ENCODE peak calls at places on chromosomes 6 and 20, in five cellular contexts. L, U, W, E and D are unnamed samples.

GRCh38 chr20:376750-377149 is 3.8 kb upstream of the TRIB3 start:
- DNase-seq in E (no peak), L (no peak), W (no peak), U (no peak), D (no peak)

GRCh38 chr20:52493177-52493711 is 301.7 kb upstream of the ZFP64 start:
- DNase-seq in U (peak), L (no peak), W (no peak), E (no peak), D (no peak)

GRCh38 chr6:43124481-43124880 is 46.6 kb upstream of the SRF start:
- DNase-seq in L (no peak), U (no peak), W (no peak), E (no peak), D (no peak)

GRCh38 chr20:51310216-51310615 is 232.3 kb downstream of the NFATC2 start:
- DNase-seq in W (no peak), L (no peak), E (no peak), U (no peak), D (no peak)

GRCh38 chr6:51021171-51021570 is 202.5 kb downstream of the TFAP2B start:
- DNase-seq in U (no peak), E (no peak), W (no peak), L (no peak), D (no peak)

GRCh38 chr6:42326248-42326647 is 108.6 kb upstream of the MRPS10 start:
- DNase-seq in L (no peak), W (no peak), E (no peak), U (no peak), D (no peak)

GRCh38 chr6:47181681-47182080 is 128.0 kb downstream of the TNFRSF21 start:
- DNase-seq in W (no peak), L (peak), E (no peak), U (no peak), D (no peak)

GRCh38 chr6:11262231-11262630 is 29.8 kb upstream of the NEDD9 start:
- DNase-seq in L (no peak), E (no peak), U (peak), W (no peak), D (no peak)

GRCh38 chr20:34528921-34529297 is 12.7 kb downstream of the DYNLRB1 start:
- DNase-seq in E (no peak), W (peak), U (no peak), L (peak), D (no peak)

GRCh38 chr6:46323966-46324622 is 153.3 kb upstream of the ENPP5 start:
- DNase-seq in U (no peak), W (no peak), L (no peak), E (no peak), D (no peak)

GRCh38 chr6:100163035-100163434 is 169.0 kb upstream of the MCHR2 start:
- DNase-seq in U (no peak), W (no peak), E (no peak), L (no peak), D (no peak)

GRCh38 chr20:53216856-53217576 is 244.9 kb downstream of the TSHZ2 start:
- DNase-seq in E (peak), W (peak), U (peak), L (peak), D (no peak)

GRCh38 chr6:15246217-15247211 is 645 bp downstream of the JARID2 start:
- DNase-seq in L (no peak), W (no peak), U (no peak), E (no peak), D (no peak)

GRCh38 chr6:156618600-156619205 is 158.5 kb upstream of the ARID1B start:
- DNase-seq in U (peak), L (peak), W (no peak), E (no peak), D (no peak)

GRCh38 chr20:48189177-48189576 is 403.9 kb upstream of the SULF2 start:
- DNase-seq in E (no peak), L (no peak), W (no peak), U (peak), D (no peak)

GRCh38 chr6:44976677-44977405 is 351.3 kb upstream of the RUNX2 start:
- DNase-seq in W (no peak), L (no peak), U (peak), E (no peak), D (no peak)

GRCh38 chr6:150584596-150584995 is 15.1 kb upstream of the PLEKHG1 start:
- DNase-seq in L (no peak), W (no peak), U (no peak), E (no peak), D (no peak)

GRCh38 chr6:109242029-109242428 is 140.2 kb downstream of the CD164 start:
- DNase-seq in E (no peak), L (peak), U (no peak), W (no peak), D (no peak)

GRCh38 chr20:30811896-30812671 is 445.4 kb upstream of the DEFB115 start:
- DNase-seq in W (peak), U (peak), L (no peak), E (no peak), D (peak)

GRCh38 chr6:144543006-144543871 is 258.1 kb downstream of the UTRN start:
- DNase-seq in W (no peak), E (no peak), L (no peak), U (peak), D (no peak)

GRCh38 chr6:138035070-138035469 is 72.1 kb downstream of the PERP start:
- DNase-seq in E (no peak), W (no peak), U (no peak), L (no peak), D (no peak)

GRCh38 chr20:63547484-63548480 is at the start of gene SRMS:
- DNase-seq in E (no peak), W (no peak), L (peak), U (no peak), D (no peak)

GRCh38 chr6:88238065-88238464 is 71.9 kb upstream of the CNR1 start:
- DNase-seq in W (no peak), U (peak), L (peak), E (no peak), D (no peak)

GRCh38 chr6:75381878-75382633 is 97.5 kb upstream of the TMEM30A start:
- DNase-seq in L (no peak), W (no peak), E (no peak), U (peak), D (no peak)

GRCh38 chr6:40436685-40437604 is 150.2 kb downstream of the LRFN2 start:
- DNase-seq in E (no peak), L (no peak), U (peak), W (no peak), D (no peak)

GRCh38 chr6:91659881-91660280 is 1073.0 kb upstream of the MAP3K7 start:
- DNase-seq in L (peak), E (no peak), U (no peak), W (no peak), D (no peak)

GRCh38 chr20:62908971-62909791 is 17.1 kb downstream of the DIDO1 start:
- DNase-seq in L (no peak), U (no peak), E (no peak), W (no peak), D (no peak)

GRCh38 chr6:111714403-111715270 is 109.0 kb upstream of the TRAF3IP2 start:
- DNase-seq in L (no peak), U (no peak), E (no peak), W (no peak), D (no peak)

GRCh38 chr6:136791296-136792065 is 796 bp downstream of the MAP3K5 start:
- DNase-seq in W (peak), U (peak), E (peak), L (peak), D (peak)

GRCh38 chr6:35297541-35298481 is at the start of gene DEF6:
- DNase-seq in L (peak), U (peak), E (peak), W (peak), D (no peak)

GRCh38 chr6:70669133-70669532 is 1.4 kb downstream of the SMAP1 start:
- DNase-seq in U (peak), E (no peak), L (no peak), W (no peak), D (no peak)

GRCh38 chr20:41198443-41198842 is 61.1 kb downstream of the PLCG1 start:
- DNase-seq in W (no peak), U (no peak), L (no peak), E (no peak), D (no peak)

GRCh38 chr6:51077967-51078518 is 259.4 kb downstream of the TFAP2B start:
- DNase-seq in E (no peak), W (no peak), U (no peak), L (no peak), D (no peak)

GRCh38 chr20:3818155-3819151 is 1.9 kb upstream of the AP5S1 start:
- DNase-seq in E (no peak), W (peak), U (peak), L (peak), D (no peak)

GRCh38 chr6:93272201-93272600 is 147.2 kb downstream of the EPHA7 start:
- DNase-seq in L (no peak), U (no peak), E (no peak), W (no peak), D (no peak)

GRCh38 chr6:37100740-37101139 is 69.2 kb upstream of the PIM1 start:
- DNase-seq in E (no peak), U (no peak), W (no peak), L (no peak), D (no peak)

GRCh38 chr6:14985366-14985765 is 260.5 kb upstream of the JARID2 start:
- DNase-seq in L (no peak), U (no peak), W (no peak), E (no peak), D (no peak)

GRCh38 chr20:37749185-37749584 is 55.4 kb downstream of the CTNNBL1 start:
- DNase-seq in W (no peak), U (no peak), E (no peak), L (no peak), D (no peak)

GRCh38 chr6:130513770-130514169 is 148.0 kb downstream of the TMEM200A start:
- DNase-seq in W (no peak), E (peak), L (no peak), U (peak), D (no peak)

GRCh38 chr6:130517444-130517931 is 151.7 kb downstream of the TMEM200A start:
- DNase-seq in W (no peak), U (peak), L (no peak), E (no peak), D (no peak)

GRCh38 chr6:130515306-130515705 is 149.5 kb downstream of the TMEM200A start:
- DNase-seq in U (peak), L (no peak), E (no peak), W (no peak), D (no peak)

GRCh38 chr6:130518588-130518987 is 152.8 kb downstream of the TMEM200A start:
- DNase-seq in U (peak), E (no peak), W (no peak), L (no peak), D (no peak)

GRCh38 chr6:130516604-130517003 is 150.8 kb downstream of the TMEM200A start:
- DNase-seq in E (no peak), L (no peak), U (no peak), W (no peak), D (no peak)
- H3K27ac ChIP-seq in E (no peak), L (no peak), U (no peak), W (no peak), D (no peak)

GRCh38 chr6:33764036-33764435 is 17.3 kb upstream of the IP6K3 start:
- DNase-seq in E (no peak), L (no peak), W (no peak), U (no peak), D (no peak)

GRCh38 chr6:33761581-33761921 is 14.8 kb upstream of the IP6K3 start:
- DNase-seq in L (no peak), E (no peak), W (no peak), U (no peak), D (no peak)

GRCh38 chr6:33763483-33763882 is 16.8 kb upstream of the IP6K3 start:
- DNase-seq in E (no peak), L (no peak), U (no peak), W (no peak), D (no peak)

GRCh38 chr6:33762713-33763112 is 16.0 kb upstream of the IP6K3 start:
- DNase-seq in W (no peak), E (no peak), L (no peak), U (no peak), D (no peak)

GRCh38 chr6:33761922-33762629 is 15.4 kb upstream of the IP6K3 start:
- DNase-seq in L (peak), U (no peak), E (no peak), W (peak), D (no peak)
- TF ChIP-seq CTCF in L (peak), U (peak), E (no peak), W (peak), D (no peak)

GRCh38 chr20:61755971-61756421 is 309.7 kb downstream of the TAF4 start:
- DNase-seq in E (no peak), W (no peak), L (no peak), U (no peak), D (no peak)

GRCh38 chr20:61757678-61758555 is 307.8 kb downstream of the TAF4 start:
- DNase-seq in U (peak), L (no peak), E (no peak), W (no peak), D (no peak)

GRCh38 chr20:61756966-61757677 is 308.6 kb downstream of the TAF4 start:
- DNase-seq in L (no peak), E (no peak), U (no peak), W (no peak), D (no peak)

GRCh38 chr20:61754976-61755778 is 310.5 kb downstream of the TAF4 start:
- DNase-seq in U (no peak), L (no peak), E (no peak), W (no peak), D (no peak)

GRCh38 chr20:61756446-61756845 is 309.2 kb downstream of the TAF4 start:
- DNase-seq in L (no peak), E (no peak), W (no peak), U (no peak), D (no peak)
- H3K4me3 ChIP-seq in L (no peak), E (no peak), W (no peak), U (no peak), D (no peak)

GRCh38 chr6:83708546-83708969 is 343 bp downstream of the SNAP91 start:
- DNase-seq in E (no peak), L (no peak), W (no peak), U (peak), D (no peak)
- H3K27ac ChIP-seq in E (no peak), L (no peak), W (no peak), U (no peak), D (peak)

DNA sequence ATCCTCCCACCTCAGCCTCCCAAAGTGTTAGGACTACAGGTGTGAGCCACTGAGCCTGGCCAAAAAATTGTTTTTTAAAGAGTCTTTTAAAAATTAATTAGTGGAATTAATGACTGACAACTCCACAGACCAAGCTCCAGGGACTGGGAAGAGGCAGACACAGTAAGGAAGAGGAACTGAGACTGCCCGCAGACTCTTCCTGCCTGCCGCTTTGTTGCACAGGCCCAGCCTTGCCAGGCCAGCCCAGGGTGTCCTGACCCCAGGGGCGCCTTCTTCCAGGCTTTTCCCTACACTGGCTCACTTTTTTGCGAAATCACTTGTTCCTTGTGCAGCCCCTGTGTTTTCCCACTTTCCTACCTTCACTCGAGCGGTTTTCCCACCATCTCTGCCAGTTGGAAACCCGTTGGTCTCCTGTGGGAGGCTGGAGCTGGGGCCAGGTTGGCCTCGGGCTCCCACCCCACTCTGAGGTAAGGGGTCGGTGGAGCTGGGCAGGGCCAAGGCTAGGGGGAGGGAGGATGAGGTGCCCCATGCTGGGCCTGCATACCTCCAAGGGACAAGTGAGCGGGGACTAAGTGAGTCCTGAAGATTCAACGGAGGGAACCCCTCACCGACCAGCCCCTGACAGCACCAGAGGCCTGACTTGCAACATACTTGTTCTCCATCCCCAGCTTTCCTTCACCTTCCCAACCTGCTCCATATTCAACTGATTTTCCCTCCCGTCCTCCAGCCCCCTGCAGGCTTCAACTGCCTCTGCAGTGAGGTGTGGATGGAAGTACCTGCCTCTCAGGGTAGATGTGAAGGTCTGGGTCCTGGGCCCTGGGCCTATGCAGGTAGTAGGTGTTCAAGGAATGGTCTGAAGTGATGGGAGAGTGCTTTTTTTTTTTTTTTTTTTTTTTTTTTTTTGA is 23.5 kb upstream of the SMIM29 start:
- DNase-seq in L (no peak), E (no peak), U (no peak), W (peak), D (no peak)
- TF ChIP-seq CTCF in L (no peak), E (no peak), U (no peak), W (no peak), D (no peak)

DNA sequence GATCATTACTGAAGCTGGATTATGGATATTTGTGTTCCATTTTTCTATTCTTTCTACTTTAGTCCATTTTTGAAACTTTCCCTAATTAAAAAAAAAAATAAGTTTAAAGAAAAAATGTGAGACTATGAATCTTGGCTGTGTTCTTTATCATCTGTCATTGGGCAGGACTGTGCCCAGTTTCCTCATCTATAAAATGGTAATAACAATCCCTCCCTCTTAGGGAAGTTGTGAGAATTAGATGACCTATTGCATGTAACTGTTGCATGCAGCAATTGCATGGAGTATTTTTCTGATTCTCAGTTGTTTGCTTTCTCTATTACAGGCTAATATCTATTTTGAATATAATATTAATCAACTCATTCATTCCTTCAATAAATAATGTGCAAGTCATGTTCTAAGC is 108.2 kb upstream of the LOC128125822 start:
- DNase-seq in W (no peak), L (no peak), U (no peak), E (no peak), D (no peak)
- H3K4me3 ChIP-seq in W (no peak), L (no peak), U (no peak), E (no peak), D (no peak)

GRCh38 chr20:58571341-58571941 is 56.2 kb upstream of the APCDD1L start:
- DNase-seq in W (no peak), U (no peak), E (no peak), L (no peak), D (no peak)

GRCh38 chr20:58571942-58572666 is 56.9 kb upstream of the APCDD1L start:
- DNase-seq in E (no peak), L (no peak), W (no peak), U (peak), D (no peak)

GRCh38 chr20:58574469-58574868 is 59.3 kb upstream of the APCDD1L start:
- DNase-seq in U (no peak), W (no peak), L (no peak), E (no peak), D (no peak)

GRCh38 chr20:58574014-58574413 is 58.8 kb upstream of the APCDD1L start:
- DNase-seq in E (no peak), U (no peak), W (no peak), L (no peak), D (no peak)

DNA sequence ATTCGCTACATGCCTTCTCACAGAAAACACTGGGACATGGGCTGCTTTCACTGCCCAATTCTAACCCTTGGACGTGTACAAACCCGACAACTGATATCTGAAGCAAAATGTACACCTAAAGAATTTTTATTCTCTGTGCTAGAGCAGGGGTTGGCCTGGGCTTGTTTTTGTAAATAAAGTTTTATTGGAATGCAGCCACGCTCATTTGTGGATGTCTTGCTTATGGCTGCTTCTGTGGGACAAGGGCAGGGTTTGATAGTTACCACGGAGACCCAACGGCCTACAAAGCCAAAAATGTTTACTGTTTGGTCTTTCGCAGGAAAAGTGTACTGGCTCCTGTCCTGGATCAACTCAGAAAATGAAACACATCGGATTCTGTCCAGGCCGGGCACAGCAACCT is 58.1 kb upstream of the APCDD1L start:
- DNase-seq in U (no peak), E (no peak), W (no peak), L (no peak), D (no peak)
- H3K27ac ChIP-seq in U (no peak), E (no peak), W (no peak), L (no peak), D (no peak)

DNA sequence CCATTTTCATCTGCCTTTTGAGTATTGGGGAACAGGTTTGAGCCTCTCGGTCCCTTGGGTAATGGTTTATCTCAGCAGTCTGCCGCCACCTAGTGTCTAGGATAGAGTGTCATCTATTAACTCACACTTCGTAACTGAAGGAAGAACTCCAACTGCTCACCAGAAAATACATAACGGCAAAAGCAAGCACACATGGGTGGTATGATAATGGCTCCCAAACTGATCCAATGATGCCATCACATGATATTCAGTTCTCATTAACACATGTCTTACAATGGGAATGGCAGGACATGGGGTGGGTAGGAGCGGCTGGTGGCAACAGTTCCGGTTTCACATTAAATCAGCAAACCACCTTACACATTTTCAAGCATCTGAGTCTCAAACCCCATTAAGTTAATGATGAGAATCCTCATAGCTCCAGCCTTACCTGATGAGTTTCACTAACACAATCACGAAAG is 110.7 kb upstream of the PHACTR1 start:
- DNase-seq in L (peak), U (peak), E (no peak), W (peak), D (no peak)
- TF ChIP-seq CTCF in L (peak), U (peak), E (no peak), W (peak), D (no peak)